ENCODE peak calls at places on chromosomes 7 and 10, in seven cellular contexts. M, L, J, S, N, D and O are unnamed samples.
A peak's percentile ranks its signal among the peaks of the same experiment; 100 is the strongest.

GRCh38 chr10:124322191-124322980 is 96.3 kb downstream of the OAT start:
- DNase-seq in N (no peak), J (no peak), L (no peak), S (no peak), M (no peak), D (no peak), O (no peak)

GRCh38 chr10:79298403-79299244 is 48.6 kb upstream of the PPIF start:
- DNase-seq in J (peak; percentile 79), L (peak; percentile 70), N (no peak), M (no peak), D (peak; percentile 96), S (no peak), O (peak; percentile 68)

GRCh38 chr7:139648941-139649425 is 125.5 kb downstream of the CLEC2L start:
- DNase-seq in M (no peak), N (no peak), L (peak; percentile 64), J (no peak), S (no peak), D (no peak), O (no peak)

GRCh38 chr7:45888993-45889366 is 692 bp downstream of the IGFBP1 start:
- DNase-seq in L (no peak), M (peak; percentile 57), J (no peak), D (no peak), N (peak; percentile 45), S (no peak), O (no peak)

GRCh38 chr7:87934699-87935372 is 785 bp downstream of the ADAM22 start:
- DNase-seq in D (peak; percentile 27), S (no peak), N (peak; percentile 63), M (no peak), L (peak; percentile 11), J (no peak), O (peak; percentile 21)

GRCh38 chr7:4286281-4286680 is 395.8 kb upstream of the FOXK1 start:
- DNase-seq in M (no peak), S (no peak), J (no peak), N (peak; percentile 34), D (peak; percentile 62), L (no peak), O (no peak)

GRCh38 chr7:134684165-134684564 is 37.5 kb downstream of the BPGM start:
- DNase-seq in L (no peak), N (no peak), D (no peak), S (no peak), J (no peak), M (no peak), O (no peak)

GRCh38 chr7:136245327-136246004 is 268.3 kb upstream of the MTPN start:
- DNase-seq in N (no peak), S (no peak), L (no peak), M (no peak), D (no peak), J (no peak), O (no peak)

GRCh38 chr10:76251773-76252617 is 820.6 kb downstream of the LRMDA start:
- DNase-seq in D (peak; percentile 100), J (peak; percentile 82), M (no peak), L (peak; percentile 71), N (no peak), S (no peak), O (peak; percentile 61)

GRCh38 chr7:7662527-7662926 is 22.0 kb downstream of the UMAD1 start:
- DNase-seq in M (no peak), N (peak; percentile 73), J (no peak), D (peak; percentile 52), L (no peak), S (no peak), O (no peak)

GRCh38 chr10:97334370-97335175 is at the start of gene FRAT2:
- DNase-seq in L (peak; percentile 94), J (peak; percentile 92), M (peak; percentile 96), S (peak; percentile 85), D (peak; percentile 94), N (peak; percentile 94), O (peak; percentile 93)

GRCh38 chr10:43576062-43576461 is 1.6 kb upstream of the ZNF239 start:
- DNase-seq in M (no peak), L (no peak), N (no peak), S (no peak), J (no peak), D (no peak), O (no peak)

GRCh38 chr7:51077951-51078350 is 238.7 kb downstream of the COBL start:
- DNase-seq in J (no peak), N (no peak), S (no peak), D (no peak), L (no peak), M (no peak), O (no peak)

DNA sequence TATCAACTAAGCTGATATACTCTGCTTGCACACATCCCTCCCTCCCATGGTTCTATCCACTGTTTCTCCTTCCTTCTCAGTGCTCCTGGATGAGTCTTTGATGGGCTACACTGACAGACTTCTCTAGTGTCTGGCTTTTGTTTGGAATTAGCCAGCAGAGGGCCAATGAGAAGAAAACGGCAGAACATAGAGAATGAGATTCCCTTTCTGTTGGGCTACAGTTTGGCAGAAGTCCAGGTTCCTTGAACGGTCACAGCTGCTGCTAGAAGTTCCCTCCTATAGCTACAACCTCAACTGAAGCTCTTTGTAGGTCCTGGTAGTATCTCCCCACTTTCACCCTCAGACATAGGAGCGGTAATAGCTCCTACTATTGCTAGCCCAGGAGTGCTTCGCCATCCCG is 251.1 kb upstream of the LRRN3 start:
- DNase-seq in S (no peak), J (no peak), N (peak; percentile 45), M (no peak), D (peak; percentile 76), L (no peak), O (no peak)
- TF ChIP-seq CTCF in S (no peak), J (no peak), N (peak; percentile 40), M (no peak), D (peak; percentile 37), L (no peak), O (no peak)

GRCh38 chr10:131876021-131876420 is 24.8 kb upstream of the PPP2R2D start:
- DNase-seq in L (no peak), D (no peak), M (no peak), S (no peak), J (no peak), N (no peak), O (no peak)

GRCh38 chr10:131872837-131873375 is 27.9 kb upstream of the PPP2R2D start:
- DNase-seq in D (no peak), S (no peak), N (peak; percentile 12), J (no peak), L (no peak), M (no peak), O (no peak)

GRCh38 chr10:131876543-131876942 is 24.3 kb upstream of the PPP2R2D start:
- DNase-seq in S (no peak), J (no peak), N (no peak), L (no peak), M (no peak), D (no peak), O (no peak)

GRCh38 chr10:131874991-131875451 is 25.8 kb upstream of the PPP2R2D start:
- DNase-seq in N (peak; percentile 95), M (peak; percentile 76), D (peak; percentile 77), S (peak; percentile 35), L (peak; percentile 72), J (peak; percentile 61), O (peak; percentile 72)

DNA sequence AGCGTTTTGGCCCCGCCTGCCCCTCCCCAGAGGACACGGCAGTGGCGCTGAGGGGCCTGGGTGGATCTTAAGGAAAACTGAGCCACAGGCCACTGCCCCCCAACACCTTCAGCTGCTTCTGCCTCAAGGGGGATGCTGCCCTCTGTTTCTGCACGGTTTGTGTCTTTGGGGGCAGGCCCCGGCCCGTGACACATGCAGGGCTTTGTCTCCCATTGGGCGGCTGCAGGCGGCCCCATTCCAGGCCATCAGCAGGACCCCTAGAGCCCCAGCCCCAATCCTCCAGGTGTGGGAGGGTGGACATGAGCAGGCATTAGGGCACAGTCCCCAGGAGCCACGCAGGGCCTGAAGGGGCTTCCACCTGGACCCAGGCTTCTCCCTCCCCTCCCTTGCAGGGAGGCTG is 25.3 kb upstream of the PPP2R2D start:
- DNase-seq in S (no peak), M (no peak), J (no peak), D (no peak), L (no peak), N (no peak), O (no peak)
- H3K4me1 ChIP-seq in S (no peaks in the 10 kb centered on the region), M (no peaks in the 10 kb centered on the region), J (no peaks in the 10 kb centered on the region), D (no peaks in the 10 kb centered on the region), L (no peaks in the 10 kb centered on the region), N (no peaks in the 10 kb centered on the region), O (no peaks in the 10 kb centered on the region)

GRCh38 chr10:24858244-24858907 is 94.0 kb downstream of the PRTFDC1 start:
- DNase-seq in M (no peak), J (no peak), N (peak; percentile 37), S (no peak), D (peak; percentile 52), L (no peak), O (no peak)
- H3K27ac ChIP-seq in M (no peak overlapping the region), J (no peak overlapping the region), N (no peak overlapping the region), S (no peak overlapping the region), D (no peak overlapping the region), L (no peak overlapping the region), O (no peak overlapping the region)

GRCh38 chr7:11539853-11540252 is 292.1 kb downstream of the THSD7A start:
- DNase-seq in N (no peak), S (no peak), M (no peak), L (no peak), J (no peak), D (peak; percentile 29), O (no peak)

GRCh38 chr7:11538751-11539299 is 293.2 kb downstream of the THSD7A start:
- DNase-seq in S (no peak), L (no peak), M (no peak), N (no peak), D (no peak), J (no peak), O (no peak)

GRCh38 chr7:11541330-11541729 is 290.7 kb downstream of the THSD7A start:
- DNase-seq in S (no peak), D (no peak), J (no peak), N (no peak), L (no peak), M (no peak), O (no peak)

DNA sequence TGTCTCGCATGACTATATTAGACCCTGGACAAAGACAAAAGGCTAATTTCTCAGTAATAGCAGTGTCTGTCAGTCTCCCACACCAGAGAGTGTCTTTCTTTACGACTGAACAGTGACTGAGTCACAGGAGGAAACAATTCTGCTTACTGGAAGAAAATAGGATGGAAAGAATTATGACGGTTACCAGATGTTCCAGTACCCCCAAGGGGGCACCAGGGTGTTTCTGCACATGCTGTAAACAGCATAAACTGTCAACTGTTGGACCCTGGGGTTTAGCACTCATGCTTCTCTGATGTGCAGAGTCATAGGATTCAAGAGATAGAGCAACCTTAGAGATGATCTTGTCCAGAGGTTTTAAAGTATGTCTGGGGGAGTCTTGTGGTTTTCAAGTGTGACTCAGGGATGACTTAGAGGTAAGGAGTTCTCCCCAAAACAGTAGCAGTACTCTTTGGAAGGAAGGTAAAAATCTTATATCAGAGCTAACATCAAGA is 291.7 kb downstream of the THSD7A start:
- DNase-seq in S (no peak), M (no peak), L (no peak), D (peak; percentile 23), N (no peak), J (no peak), O (no peak)
- TF ChIP-seq CTCF in S (no peak), M (no peak), L (no peak), D (no peak), N (no peak), J (no peak), O (no peak)